ENCODE peak calls at places on chromosome 22, in four cellular contexts. P is breast epithelium, S is right atrium auricular region, F is cardiac muscle cell. O is an unnamed sample. For H3K4me1, the result is how much of the 10 kb centered on the place peaks cover.

GRCh38 chr22:30891781-30892180 is 76.8 kb downstream of the MORC2 start:
- DNase-seq in S (no peak), P (no peak), F (no peak), O (no peak)

GRCh38 chr22:42172385-42173172 is 42.0 kb upstream of the CYP2D6 start:
- DNase-seq in P (no peak), F (peak), S (no peak), O (no peak)

GRCh38 chr22:22460635-22461034 is 47.9 kb downstream of the ZNF280B start:
- DNase-seq in F (peak), P (no peak), S (no peak), O (no peak)

GRCh38 chr22:27531782-27532530 is 269.6 kb downstream of the MN1 start:
- DNase-seq in S (no peak), P (no peak), F (peak), O (no peak)

GRCh38 chr22:42472671-42473070 is 40.5 kb upstream of the NFAM1 start:
- DNase-seq in S (no peak), F (no peak), P (no peak), O (no peak)

GRCh38 chr22:27391092-27391770 is 410.3 kb downstream of the MN1 start:
- DNase-seq in S (peak), P (no peak), F (peak), O (no peak)

GRCh38 chr22:48426466-48427380 is 1401.0 kb downstream of the BRD1 start:
- DNase-seq in P (peak), F (no peak), S (no peak), O (no peak)

GRCh38 chr22:20464096-20464614 is 26.5 kb upstream of the SCARF2 start:
- DNase-seq in S (no peak), F (no peak), P (no peak), O (peak)

GRCh38 chr22:27378994-27379393 is 422.6 kb downstream of the MN1 start:
- DNase-seq in F (no peak), P (no peak), S (no peak), O (no peak)

GRCh38 chr22:17754233-17754925 is 19.9 kb downstream of the BID start:
- DNase-seq in P (no peak), S (no peak), F (no peak), O (no peak)

GRCh38 chr22:41217553-41218157 is 12.5 kb downstream of the L3MBTL2 start:
- DNase-seq in P (no peak), F (peak), S (peak), O (no peak)

GRCh38 chr22:32042924-32043323 is at the start of gene SLC5A1:
- DNase-seq in F (no peak), P (peak), S (no peak), O (no peak)

GRCh38 chr22:25177895-25178294 is 21.8 kb upstream of the CRYBB3 start:
- DNase-seq in S (no peak), P (no peak), F (no peak), O (no peak)

GRCh38 chr22:27462190-27462589 is 339.4 kb downstream of the MN1 start:
- DNase-seq in F (no peak), S (no peak), P (no peak), O (no peak)

GRCh38 chr22:26561756-26562417 is 28.0 kb downstream of the TPST2 start:
- DNase-seq in F (no peak), S (no peak), P (no peak), O (no peak)

GRCh38 chr22:20783844-20784723 is 10.2 kb downstream of the SERPIND1 start:
- DNase-seq in P (no peak), F (peak), S (no peak), O (peak)

GRCh38 chr22:47990486-47990885 is 1228.0 kb downstream of the TBC1D22A start:
- DNase-seq in S (no peak), P (no peak), F (no peak), O (no peak)

GRCh38 chr22:21926728-21927127 is 25.9 kb downstream of the PPM1F start:
- DNase-seq in F (no peak), S (no peak), P (no peak), O (no peak)

GRCh38 chr22:23522642-23523251 is 57.3 kb downstream of the IGLL1 start:
- DNase-seq in P (no peak), S (no peak), F (peak), O (no peak)

GRCh38 chr22:33328789-33329296 is 270.7 kb upstream of the SYN3 start:
- DNase-seq in F (peak), P (no peak), S (no peak), O (no peak)

GRCh38 chr22:45750626-45751025 is 79.0 kb downstream of the ATXN10 start:
- DNase-seq in F (no peak), S (no peak), P (no peak), O (no peak)

GRCh38 chr22:46432164-46433068 is 96.9 kb downstream of the TRMU start:
- DNase-seq in S (no peak), P (no peak), F (no peak), O (peak)

GRCh38 chr22:25359601-25360261 is 140.3 kb downstream of the CRYBB2 start:
- DNase-seq in S (no peak), P (peak), F (no peak), O (no peak)

GRCh38 chr22:17920145-17920605 is 104.2 kb downstream of the MICAL3 start:
- DNase-seq in S (peak), P (no peak), F (peak), O (no peak)

GRCh38 chr22:30328466-30329049 is 1.8 kb upstream of the TBC1D10A start:
- DNase-seq in S (no peak), P (no peak), F (no peak), O (no peak)

GRCh38 chr22:49349181-49349835 is 478.4 kb downstream of the BRD1 start:
- DNase-seq in P (peak), S (no peak), F (no peak), O (no peak)

GRCh38 chr22:19407649-19408606 is 23.6 kb downstream of the HIRA start:
- DNase-seq in P (no peak), S (no peak), F (peak), O (no peak)

GRCh38 chr22:26461188-26461810 is 22.3 kb downstream of the HPS4 start:
- DNase-seq in P (no peak), S (no peak), F (peak), O (no peak)

GRCh38 chr22:21611210-21611977 is 18.4 kb downstream of the YDJC start:
- DNase-seq in F (no peak), S (no peak), P (no peak), O (no peak)

GRCh38 chr22:23565288-23565941 is 14.7 kb downstream of the IGLL1 start:
- DNase-seq in S (no peak), P (no peak), F (peak), O (peak)

DNA sequence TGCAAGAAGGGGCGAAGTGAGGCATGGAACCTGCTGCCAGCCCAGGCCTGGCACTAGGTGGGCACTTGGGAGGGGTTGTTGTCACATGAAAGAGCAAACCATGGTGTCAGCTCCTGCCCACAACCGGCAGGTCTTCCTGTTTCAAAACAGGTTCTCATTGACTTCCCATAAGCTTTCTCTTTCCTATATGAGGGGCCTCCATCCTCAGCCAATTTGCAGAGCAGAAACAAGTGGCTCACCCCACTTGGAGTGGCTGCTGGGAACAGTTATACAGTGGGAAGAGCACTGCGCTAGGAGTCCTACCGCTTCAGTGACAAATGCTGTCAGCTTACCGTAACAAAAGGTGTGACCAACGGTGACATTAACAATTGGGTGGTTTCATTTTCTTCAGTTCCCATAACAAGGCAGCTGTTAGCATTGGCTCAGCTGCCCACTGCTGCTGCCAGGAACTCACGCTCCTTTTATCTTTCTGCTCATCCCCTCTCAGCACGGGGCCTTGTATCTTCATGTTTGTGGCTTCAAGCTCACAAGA is 10.2 kb upstream of the SSTR3 start:
- DNase-seq in P (no peak), F (no peak), S (no peak), O (peak)
- H3K4me1 ChIP-seq in P (under half), F (under half), S (under half), O (half or more)

GRCh38 chr22:39612811-39613548 is 42.4 kb downstream of the CACNA1I start:
- DNase-seq in F (no peak), S (no peak), P (no peak), O (peak)

GRCh38 chr22:39611360-39611759 is 40.8 kb downstream of the CACNA1I start:
- DNase-seq in F (no peak), S (no peak), P (no peak), O (no peak)

GRCh38 chr22:39607093-39607492 is 36.5 kb downstream of the CACNA1I start:
- DNase-seq in F (peak), S (no peak), P (no peak), O (no peak)

GRCh38 chr22:39610766-39611165 is 40.2 kb downstream of the CACNA1I start:
- DNase-seq in S (no peak), F (no peak), P (no peak), O (no peak)

GRCh38 chr22:39610246-39610645 is 39.7 kb downstream of the CACNA1I start:
- DNase-seq in F (no peak), S (no peak), P (no peak), O (no peak)
- H3K4me3 ChIP-seq in F (no peak), S (no peak), P (no peak), O (no peak)

GRCh38 chr22:38239101-38239761 is 33.6 kb downstream of the TMEM184B start:
- DNase-seq in P (no peak), S (no peak), F (peak), O (no peak)
- H3K4me1 ChIP-seq in P (under half), S (half or more), F (under half), O (under half)

GRCh38 chr22:38927033-38927789 is 30.2 kb upstream of the APOBEC3A start:
- DNase-seq in F (peak), S (peak), P (peak), O (peak)
- H3K4me3 ChIP-seq in F (peak), S (peak), P (peak), O (no peak)